ENCODE peak calls at places on chromosomes 1 and 21, in five cellular contexts. D, Z, K, T and V are unnamed samples.

GRCh38 chr1:183093821-183094287 is 70.6 kb downstream of the LAMC1 start:
- DNase-seq in D (no peak), K (no peak), T (no peak), Z (no peak), V (no peak)

GRCh38 chr1:172699111-172699510 is 40.2 kb downstream of the FASLG start:
- DNase-seq in T (no peak), D (no peak), Z (peak; percentile 53), K (no peak), V (peak; percentile 82)

GRCh38 chr1:183734600-183735036 is 70.3 kb upstream of the RGL1 start:
- DNase-seq in K (no peak), D (no peak), T (no peak), Z (no peak), V (no peak)

GRCh38 chr1:38370716-38371504 is 324.3 kb upstream of the POU3F1 start:
- DNase-seq in D (no peak), T (no peak), K (no peak), Z (no peak), V (no peak)

GRCh38 chr1:20630730-20631129 is 2.5 kb upstream of the PINK1 start:
- DNase-seq in Z (no peak), D (no peak), K (no peak), T (no peak), V (no peak)

GRCh38 chr1:174447866-174448530 is at the start of gene GPR52:
- DNase-seq in K (no peak), D (no peak), T (no peak), Z (no peak), V (no peak)

GRCh38 chr1:9350011-9350907 is 57.6 kb downstream of the SPSB1 start:
- DNase-seq in Z (no peak), T (no peak), D (no peak), K (no peak), V (no peak)

GRCh38 chr1:117630423-117630998 is 24.7 kb downstream of the TENT5C start:
- DNase-seq in D (no peak), Z (no peak), T (no peak), K (no peak), V (no peak)

GRCh38 chr1:25685938-25686665 is 69.5 kb downstream of the MAN1C1 start:
- DNase-seq in Z (no peak), K (no peak), D (no peak), T (no peak), V (no peak)

GRCh38 chr1:198934901-198935301 is 296.1 kb downstream of the PTPRC start:
- DNase-seq in D (no peak), T (peak; percentile 9), K (no peak), Z (peak; percentile 65), V (peak; percentile 83)

GRCh38 chr1:36481771-36482723 is 666 bp downstream of the CSF3R start:
- DNase-seq in Z (no peak), D (no peak), T (no peak), K (no peak), V (no peak)

GRCh38 chr1:101244842-101245574 is 8.2 kb downstream of the S1PR1 start:
- DNase-seq in D (no peak), T (no peak), Z (no peak), K (no peak), V (no peak)

GRCh38 chr1:38727629-38728175 is 131.9 kb downstream of the RRAGC start:
- DNase-seq in K (no peak), D (no peak), T (no peak), Z (no peak), V (no peak)

GRCh38 chr1:219220945-219221344 is 47.3 kb downstream of the LYPLAL1 start:
- DNase-seq in D (no peak), T (no peak), K (no peak), Z (no peak), V (no peak)

GRCh38 chr1:54273837-54274192 is 73.8 kb downstream of the MRPL37 start:
- DNase-seq in Z (peak; percentile 31), T (no peak), D (no peak), K (no peak), V (no peak)

GRCh38 chr1:43492816-43493215 is 37.9 kb upstream of the PTPRF start:
- DNase-seq in T (no peak), D (no peak), Z (no peak), K (no peak), V (no peak)

GRCh38 chr21:43943512-43944110 is 68.5 kb upstream of the TRAPPC10 start:
- DNase-seq in K (no peak), T (no peak), Z (no peak), D (no peak), V (no peak)

GRCh38 chr1:92817137-92817697 is 14.6 kb upstream of the RPL5 start:
- DNase-seq in D (no peak), K (no peak), T (no peak), Z (no peak), V (no peak)

GRCh38 chr21:28729887-28730286 is 262.8 kb downstream of the LTN1 start:
- DNase-seq in K (no peak), D (no peak), T (no peak), Z (no peak), V (no peak)

GRCh38 chr1:101394041-101394440 is 157.2 kb downstream of the S1PR1 start:
- DNase-seq in Z (no peak), T (no peak), K (no peak), D (no peak), V (no peak)

GRCh38 chr1:39269791-39270342 is 65.4 kb downstream of the MACF1 start:
- DNase-seq in Z (no peak), T (peak; percentile 15), K (no peak), D (peak; percentile 99), V (no peak)

GRCh38 chr21:45517249-45518065 is 24.8 kb downstream of the SLC19A1 start:
- DNase-seq in Z (no peak), D (no peak), T (no peak), K (no peak), V (peak; percentile 63)

GRCh38 chr21:44637018-44637850 is at the start of gene KRTAP10-10:
- DNase-seq in T (no peak), Z (no peak), K (no peak), D (no peak), V (no peak)

GRCh38 chr1:3553166-3553939 is 58.0 kb downstream of the MEGF6 start:
- DNase-seq in T (no peak), Z (no peak), D (no peak), K (no peak), V (no peak)

GRCh38 chr1:231934797-231935196 is 308.2 kb downstream of the DISC1 start:
- DNase-seq in K (no peak), Z (no peak), T (no peak), D (peak; percentile 67), V (no peak)

GRCh38 chr1:90502194-90502593 is 214.9 kb downstream of the BARHL2 start:
- DNase-seq in T (no peak), D (no peak), K (no peak), Z (no peak), V (no peak)

GRCh38 chr1:38258085-38258484 is 211.5 kb upstream of the POU3F1 start:
- DNase-seq in K (no peak), Z (no peak), D (no peak), T (no peak), V (no peak)

GRCh38 chr1:232149302-232150201 is 480.4 kb downstream of the SIPA1L2 start:
- DNase-seq in D (no peak), T (no peak), K (no peak), Z (no peak), V (no peak)

GRCh38 chr1:152108899-152109222 is 6.4 kb downstream of the TCHH start:
- DNase-seq in Z (no peak), K (no peak), D (no peak), T (no peak), V (no peak)

GRCh38 chr1:16351449-16351993 is 759 bp downstream of the FBXO42 start:
- DNase-seq in K (no peak), T (no peak), D (no peak), Z (no peak), V (no peak)

GRCh38 chr1:168970945-168971799 is 135.3 kb upstream of the ATP1B1 start:
- DNase-seq in K (no peak), Z (no peak), D (peak; percentile 9), T (no peak), V (no peak)

GRCh38 chr1:246528933-246529731 is 22.1 kb upstream of the SMYD3 start:
- DNase-seq in Z (no peak), K (no peak), T (no peak), D (no peak), V (no peak)

GRCh38 chr1:61181016-61181560 is 98.7 kb downstream of the NFIA start:
- DNase-seq in Z (no peak), T (peak; percentile 37), D (no peak), K (no peak), V (no peak)

GRCh38 chr1:201214461-201214860 is 23.8 kb downstream of the IGFN1 start:
- DNase-seq in T (no peak), D (no peak), K (no peak), Z (no peak), V (no peak)

GRCh38 chr1:153363641-153364040 is 6.0 kb downstream of the S100A9 start:
- DNase-seq in Z (no peak), T (no peak), K (no peak), D (no peak), V (no peak)

GRCh38 chr1:84386716-84387479 is 11.4 kb upstream of the DNASE2B start:
- DNase-seq in T (no peak), K (no peak), D (no peak), Z (no peak), V (no peak)

GRCh38 chr1:64598100-64598571 is 128.2 kb downstream of the CACHD1 start:
- DNase-seq in K (no peak), T (no peak), Z (peak; percentile 84), D (no peak), V (no peak)